ENCODE peak calls at places on chromosomes 16 and 17, in six cellular contexts. One of them, this sample, is unnamed.

GRCh38 chr16:75294773-75295172 is 43.3 kb upstream of the BCAR1 start:
- DNase-seq in A549: no peak
- DNase-seq in SK-N-SH: peak; percentile 66
- DNase-seq in neural progenitor cell: no peak
- DNase-seq in coronary artery: no peak
- DNase-seq in tibial nerve: no peak
- DNase-seq in this sample: no peak

GRCh38 chr16:70428178-70428998 is 10.5 kb downstream of the ST3GAL2 start:
- DNase-seq in A549: peak; percentile 94
- DNase-seq in neural progenitor cell: peak; percentile 75
- DNase-seq in tibial nerve: peak; percentile 58
- DNase-seq in coronary artery: peak; percentile 92
- DNase-seq in SK-N-SH: peak; percentile 85
- DNase-seq in this sample: peak; percentile 87

GRCh38 chr17:79838541-79839274 is 532 bp downstream of the CBX4 start:
- DNase-seq in SK-N-SH: peak; percentile 88
- DNase-seq in coronary artery: no peak
- DNase-seq in A549: peak; percentile 39
- DNase-seq in neural progenitor cell: peak; percentile 87
- DNase-seq in tibial nerve: no peak
- DNase-seq in this sample: no peak

GRCh38 chr16:54326266-54326662 is 39.7 kb upstream of the IRX3 start:
- DNase-seq in coronary artery: no peak
- DNase-seq in SK-N-SH: no peak
- DNase-seq in neural progenitor cell: no peak
- DNase-seq in A549: no peak
- DNase-seq in tibial nerve: no peak
- DNase-seq in this sample: no peak

GRCh38 chr16:84884311-84885023 is 64.7 kb downstream of the CRISPLD2 start:
- DNase-seq in tibial nerve: peak; percentile 29
- DNase-seq in neural progenitor cell: peak; percentile 33
- DNase-seq in A549: no peak
- DNase-seq in coronary artery: no peak
- DNase-seq in SK-N-SH: no peak
- DNase-seq in this sample: no peak

GRCh38 chr16:89890886-89891657 is 17.7 kb downstream of the TCF25 start:
- DNase-seq in A549: no peak
- DNase-seq in SK-N-SH: no peak
- DNase-seq in tibial nerve: no peak
- DNase-seq in coronary artery: no peak
- DNase-seq in neural progenitor cell: no peak
- DNase-seq in this sample: no peak

GRCh38 chr16:86027366-86028126 is 128.6 kb downstream of the IRF8 start:
- DNase-seq in neural progenitor cell: no peak
- DNase-seq in coronary artery: peak; percentile 41
- DNase-seq in A549: no peak
- DNase-seq in SK-N-SH: no peak
- DNase-seq in tibial nerve: no peak
- DNase-seq in this sample: no peak

GRCh38 chr17:22373911-22374310 is 681.6 kb downstream of the KCNJ18 start:
- DNase-seq in neural progenitor cell: no peak
- DNase-seq in A549: no peak
- DNase-seq in coronary artery: no peak
- DNase-seq in SK-N-SH: no peak
- DNase-seq in tibial nerve: no peak
- DNase-seq in this sample: no peak

GRCh38 chr17:28252436-28252835 is 66.6 kb upstream of the TMEM97 start:
- DNase-seq in SK-N-SH: no peak
- DNase-seq in A549: no peak
- DNase-seq in neural progenitor cell: no peak
- DNase-seq in tibial nerve: no peak
- DNase-seq in coronary artery: no peak
- DNase-seq in this sample: no peak

GRCh38 chr17:41773190-41773588 is 13.3 kb downstream of the JUP start:
- DNase-seq in tibial nerve: no peak
- DNase-seq in A549: peak; percentile 89
- DNase-seq in neural progenitor cell: peak; percentile 57
- DNase-seq in coronary artery: no peak
- DNase-seq in SK-N-SH: peak; percentile 71
- DNase-seq in this sample: peak; percentile 74

GRCh38 chr16:24984903-24985675 is 30.1 kb downstream of the ARHGAP17 start:
- DNase-seq in coronary artery: peak; percentile 72
- DNase-seq in tibial nerve: no peak
- DNase-seq in neural progenitor cell: no peak
- DNase-seq in SK-N-SH: no peak
- DNase-seq in A549: no peak
- DNase-seq in this sample: no peak

GRCh38 chr17:82961366-82962162 is 117.8 kb upstream of the METRNL start:
- DNase-seq in neural progenitor cell: no peak
- DNase-seq in coronary artery: peak; percentile 65
- DNase-seq in tibial nerve: no peak
- DNase-seq in A549: no peak
- DNase-seq in SK-N-SH: no peak
- DNase-seq in this sample: no peak

GRCh38 chr16:84614075-84614474 is 3.8 kb downstream of the COTL1 start:
- DNase-seq in A549: no peak
- DNase-seq in SK-N-SH: no peak
- DNase-seq in neural progenitor cell: no peak
- DNase-seq in tibial nerve: no peak
- DNase-seq in coronary artery: no peak
- DNase-seq in this sample: no peak

GRCh38 chr17:48322060-48322459 is 108.0 kb downstream of the SKAP1 start:
- DNase-seq in tibial nerve: no peak
- DNase-seq in coronary artery: no peak
- DNase-seq in neural progenitor cell: no peak
- DNase-seq in A549: peak; percentile 15
- DNase-seq in SK-N-SH: no peak
- DNase-seq in this sample: no peak

GRCh38 chr17:64259922-64260321 is 3.1 kb downstream of the TEX2 start:
- DNase-seq in SK-N-SH: no peak
- DNase-seq in neural progenitor cell: no peak
- DNase-seq in A549: no peak
- DNase-seq in tibial nerve: no peak
- DNase-seq in coronary artery: no peak
- DNase-seq in this sample: no peak

GRCh38 chr17:2943971-2944370 is 119.4 kb downstream of the OR1D5 start:
- DNase-seq in neural progenitor cell: no peak
- DNase-seq in tibial nerve: no peak
- DNase-seq in SK-N-SH: no peak
- DNase-seq in A549: no peak
- DNase-seq in coronary artery: no peak
- DNase-seq in this sample: no peak

GRCh38 chr17:27882162-27882840 is 10.9 kb downstream of the LYRM9 start:
- DNase-seq in A549: no peak
- DNase-seq in tibial nerve: no peak
- DNase-seq in coronary artery: no peak
- DNase-seq in neural progenitor cell: no peak
- DNase-seq in SK-N-SH: no peak
- DNase-seq in this sample: no peak

GRCh38 chr17:12107905-12108304 is 87.2 kb downstream of the MAP2K4 start:
- DNase-seq in tibial nerve: no peak
- DNase-seq in coronary artery: no peak
- DNase-seq in SK-N-SH: no peak
- DNase-seq in A549: no peak
- DNase-seq in neural progenitor cell: no peak
- DNase-seq in this sample: no peak

GRCh38 chr16:57377080-57377841 is 5.0 kb downstream of the CX3CL1 start:
- DNase-seq in coronary artery: no peak
- DNase-seq in SK-N-SH: peak; percentile 87
- DNase-seq in A549: peak; percentile 61
- DNase-seq in tibial nerve: no peak
- DNase-seq in neural progenitor cell: no peak
- DNase-seq in this sample: peak; percentile 79

GRCh38 chr17:42670199-42670924 is 6.4 kb downstream of the PLEKHH3 start:
- DNase-seq in neural progenitor cell: peak; percentile 79
- DNase-seq in A549: no peak
- DNase-seq in tibial nerve: no peak
- DNase-seq in SK-N-SH: peak; percentile 58
- DNase-seq in coronary artery: no peak
- DNase-seq in this sample: no peak

GRCh38 chr17:64231567-64232141 is 31.4 kb downstream of the TEX2 start:
- DNase-seq in coronary artery: no peak
- DNase-seq in A549: no peak
- DNase-seq in neural progenitor cell: no peak
- DNase-seq in SK-N-SH: no peak
- DNase-seq in tibial nerve: no peak
- DNase-seq in this sample: no peak

GRCh38 chr16:88502371-88502770 is 49.3 kb downstream of the ZFPM1 start:
- DNase-seq in coronary artery: no peak
- DNase-seq in tibial nerve: no peak
- DNase-seq in A549: no peak
- DNase-seq in SK-N-SH: no peak
- DNase-seq in neural progenitor cell: no peak
- DNase-seq in this sample: no peak

GRCh38 chr17:39838057-39838456 is 26.1 kb downstream of the IKZF3 start:
- DNase-seq in SK-N-SH: no peak
- DNase-seq in coronary artery: no peak
- DNase-seq in tibial nerve: no peak
- DNase-seq in neural progenitor cell: no peak
- DNase-seq in A549: no peak
- DNase-seq in this sample: no peak

GRCh38 chr17:39831588-39831987 is 32.5 kb downstream of the IKZF3 start:
- DNase-seq in SK-N-SH: no peak
- DNase-seq in A549: no peak
- DNase-seq in coronary artery: no peak
- DNase-seq in tibial nerve: no peak
- DNase-seq in neural progenitor cell: no peak
- DNase-seq in this sample: no peak

GRCh38 chr17:39836117-39836516 is 28.0 kb downstream of the IKZF3 start:
- DNase-seq in neural progenitor cell: no peak
- DNase-seq in tibial nerve: no peak
- DNase-seq in coronary artery: no peak
- DNase-seq in SK-N-SH: no peak
- DNase-seq in A549: no peak
- DNase-seq in this sample: no peak

GRCh38 chr17:39835038-39835786 is 28.9 kb downstream of the IKZF3 start:
- DNase-seq in SK-N-SH: no peak
- DNase-seq in tibial nerve: no peak
- DNase-seq in neural progenitor cell: peak; percentile 5
- DNase-seq in A549: no peak
- DNase-seq in coronary artery: no peak
- DNase-seq in this sample: no peak

GRCh38 chr17:39834017-39834416 is 30.1 kb downstream of the IKZF3 start:
- DNase-seq in coronary artery: no peak
- DNase-seq in tibial nerve: no peak
- DNase-seq in A549: no peak
- DNase-seq in SK-N-SH: no peak
- DNase-seq in neural progenitor cell: no peak
- DNase-seq in this sample: no peak
- TF ChIP-seq CTCF in coronary artery: no peak
- TF ChIP-seq CTCF in tibial nerve: no peak
- TF ChIP-seq CTCF in A549: no peak
- TF ChIP-seq CTCF in SK-N-SH: no peak
- TF ChIP-seq CTCF in neural progenitor cell: no peak
- TF ChIP-seq CTCF in this sample: no peak

DNA sequence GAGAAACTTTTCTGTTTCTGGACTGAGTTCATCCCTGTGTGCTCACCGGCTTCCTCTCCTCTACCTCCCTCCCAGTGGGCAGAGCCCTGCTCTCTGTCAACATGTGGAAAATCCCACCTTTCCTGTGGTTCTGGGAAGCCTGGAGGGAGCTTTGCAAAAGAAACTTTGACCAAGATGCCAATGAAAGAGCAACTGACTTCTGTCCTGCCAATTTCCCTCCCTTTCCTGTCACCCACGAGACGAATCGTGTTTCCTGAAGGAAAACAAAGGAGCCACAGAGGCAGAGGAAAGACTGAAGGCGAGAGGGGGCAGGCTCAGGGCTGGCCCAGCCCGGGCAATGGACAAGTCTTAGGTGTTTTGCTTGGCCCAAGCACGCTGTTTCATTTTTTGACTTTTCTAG is 82.8 kb downstream of the PLCG2 start:
- DNase-seq in neural progenitor cell: no peak
- DNase-seq in SK-N-SH: no peak
- DNase-seq in coronary artery: no peak
- DNase-seq in A549: no peak
- DNase-seq in tibial nerve: no peak
- DNase-seq in this sample: no peak
- H3K4me3 ChIP-seq in neural progenitor cell: no peak overlapping the region
- H3K4me3 ChIP-seq in SK-N-SH: no peak overlapping the region
- H3K4me3 ChIP-seq in coronary artery: no peak overlapping the region
- H3K4me3 ChIP-seq in A549: no peak overlapping the region
- H3K4me3 ChIP-seq in tibial nerve: no peak overlapping the region
- H3K4me3 ChIP-seq in this sample: no peak overlapping the region

DNA sequence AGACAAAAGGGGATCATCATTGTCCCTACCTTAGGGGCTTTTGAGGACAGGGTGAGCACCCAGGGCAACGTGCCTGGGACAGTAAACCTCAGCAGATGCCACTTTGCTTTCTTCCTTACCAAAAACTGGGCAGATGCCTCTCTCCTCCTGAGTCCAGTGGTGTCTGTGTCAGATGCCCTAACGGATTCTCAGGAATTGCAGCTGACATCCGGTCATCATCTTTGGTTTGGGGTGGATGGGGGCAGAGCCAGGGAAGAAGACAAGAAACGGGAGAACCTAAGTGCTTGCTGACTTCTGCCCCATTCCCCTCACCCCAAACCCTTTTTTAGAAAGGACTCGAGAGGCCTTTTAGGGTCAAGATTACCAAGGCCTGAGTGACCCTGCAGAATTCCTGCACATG is 187.5 kb downstream of the MSI2 start:
- DNase-seq in tibial nerve: no peak
- DNase-seq in coronary artery: no peak
- DNase-seq in SK-N-SH: no peak
- DNase-seq in A549: no peak
- DNase-seq in neural progenitor cell: no peak
- DNase-seq in this sample: no peak
- H3K27ac ChIP-seq in tibial nerve: no peak overlapping the region
- H3K27ac ChIP-seq in coronary artery: no peak overlapping the region
- H3K27ac ChIP-seq in SK-N-SH: no peak overlapping the region
- H3K27ac ChIP-seq in A549: peak overlapping the region; percentile 85
- H3K27ac ChIP-seq in neural progenitor cell: no peak overlapping the region
- H3K27ac ChIP-seq in this sample: no peak overlapping the region

DNA sequence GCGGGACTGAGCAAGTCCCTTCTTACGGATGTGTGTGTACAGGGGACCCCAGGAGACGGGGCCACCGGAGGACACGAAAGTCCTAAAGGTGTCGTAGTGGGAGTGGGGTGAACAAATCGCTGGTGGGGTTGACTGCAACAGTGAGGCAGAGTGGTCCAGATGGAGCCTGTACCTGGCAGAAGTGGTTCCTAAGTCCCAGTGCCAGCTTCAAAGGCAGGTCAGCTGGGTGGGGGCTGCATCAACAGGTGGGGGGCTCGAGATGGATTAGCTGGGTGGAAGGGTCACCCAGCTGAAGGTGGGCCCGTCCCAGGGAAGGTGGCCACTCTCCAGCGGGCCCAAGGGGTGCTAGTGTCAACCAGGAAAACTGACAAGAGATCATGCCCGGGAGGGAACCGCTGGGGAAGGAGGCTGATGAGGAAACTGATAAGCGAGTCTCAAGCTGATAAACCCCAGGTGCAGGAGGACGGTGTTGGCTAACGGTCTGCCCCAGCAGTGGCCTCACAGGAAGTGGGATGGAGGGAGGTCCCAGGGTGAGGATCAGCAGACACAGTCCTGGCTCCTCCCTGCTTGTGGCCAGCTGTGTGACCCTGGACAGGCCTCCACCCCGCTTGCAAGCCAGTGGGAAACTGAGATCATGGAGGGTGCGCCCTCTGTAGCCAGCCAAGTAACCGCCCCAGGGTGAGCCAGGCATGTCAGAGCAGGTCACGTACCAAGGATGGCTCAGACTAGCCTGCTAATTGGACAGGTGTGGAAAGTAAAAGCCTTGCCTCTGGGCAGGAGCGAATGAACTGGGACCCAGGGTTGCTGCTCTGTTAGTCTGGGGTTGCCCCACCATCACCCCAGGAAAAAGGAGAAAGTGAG is 1.0 kb downstream of the ORAI3 start:
- DNase-seq in neural progenitor cell: peak; percentile 67
- DNase-seq in tibial nerve: peak; percentile 88
- DNase-seq in coronary artery: peak; percentile 93
- DNase-seq in SK-N-SH: peak; percentile 73
- DNase-seq in A549: peak; percentile 19
- DNase-seq in this sample: no peak
- TF ChIP-seq CTCF in neural progenitor cell: peak; percentile 12
- TF ChIP-seq CTCF in tibial nerve: no peak
- TF ChIP-seq CTCF in coronary artery: no peak
- TF ChIP-seq CTCF in SK-N-SH: no peak
- TF ChIP-seq CTCF in A549: peak; percentile 12
- TF ChIP-seq CTCF in this sample: peak; percentile 13

This sample was measured in AG04450.